ENCODE peak calls at places on chromosomes 2 and 18, in six cellular contexts. One of them, this sample, is unnamed.

GRCh38 chr2:204434660-204435462 is 110.4 kb upstream of the PARD3B start:
- DNase-seq in neuronal stem cell: no peak
- DNase-seq in IMR-90: peak
- DNase-seq in mesendoderm: peak
- DNase-seq in trophoblast cell: no peak
- DNase-seq in H9: no peak
- DNase-seq in this sample: peak

GRCh38 chr18:43271593-43272432 is 5.5 kb downstream of the SYT4 start:
- DNase-seq in IMR-90: peak
- DNase-seq in H9: no peak
- DNase-seq in trophoblast cell: no peak
- DNase-seq in neuronal stem cell: peak
- DNase-seq in mesendoderm: peak
- DNase-seq in this sample: peak

GRCh38 chr18:37630326-37630725 is 64.7 kb upstream of the CELF4 start:
- DNase-seq in mesendoderm: no peak
- DNase-seq in neuronal stem cell: no peak
- DNase-seq in H9: no peak
- DNase-seq in trophoblast cell: no peak
- DNase-seq in IMR-90: no peak
- DNase-seq in this sample: no peak

GRCh38 chr2:238594796-238595749 is 168.3 kb downstream of the ASB1 start:
- DNase-seq in trophoblast cell: no peak
- DNase-seq in mesendoderm: no peak
- DNase-seq in neuronal stem cell: no peak
- DNase-seq in H9: no peak
- DNase-seq in IMR-90: no peak
- DNase-seq in this sample: no peak

GRCh38 chr18:67385455-67385854 is 131.1 kb downstream of the DSEL start:
- DNase-seq in H9: no peak
- DNase-seq in trophoblast cell: peak
- DNase-seq in neuronal stem cell: no peak
- DNase-seq in mesendoderm: peak
- DNase-seq in IMR-90: peak
- DNase-seq in this sample: peak

GRCh38 chr2:98379311-98380202 is 33.3 kb downstream of the CNGA3 start:
- DNase-seq in H9: no peak
- DNase-seq in IMR-90: no peak
- DNase-seq in trophoblast cell: no peak
- DNase-seq in mesendoderm: no peak
- DNase-seq in neuronal stem cell: no peak
- DNase-seq in this sample: no peak

GRCh38 chr2:113892004-113892740 is 2.3 kb downstream of the ACTR3 start:
- DNase-seq in neuronal stem cell: no peak
- DNase-seq in IMR-90: no peak
- DNase-seq in trophoblast cell: no peak
- DNase-seq in H9: no peak
- DNase-seq in mesendoderm: peak
- DNase-seq in this sample: no peak

GRCh38 chr2:182826051-182826450 is 40.4 kb downstream of the FRZB start:
- DNase-seq in H9: no peak
- DNase-seq in trophoblast cell: no peak
- DNase-seq in IMR-90: no peak
- DNase-seq in neuronal stem cell: no peak
- DNase-seq in mesendoderm: no peak
- DNase-seq in this sample: no peak

GRCh38 chr2:97673915-97674283 is 4.4 kb downstream of the C2orf92 start:
- DNase-seq in IMR-90: no peak
- DNase-seq in trophoblast cell: peak
- DNase-seq in H9: no peak
- DNase-seq in mesendoderm: no peak
- DNase-seq in neuronal stem cell: no peak
- DNase-seq in this sample: no peak

GRCh38 chr18:72316497-72316896 is 227.6 kb downstream of the CBLN2 start:
- DNase-seq in H9: no peak
- DNase-seq in trophoblast cell: no peak
- DNase-seq in neuronal stem cell: no peak
- DNase-seq in mesendoderm: no peak
- DNase-seq in IMR-90: no peak
- DNase-seq in this sample: no peak

GRCh38 chr2:70767699-70768584 is at the start of gene ADD2:
- DNase-seq in H9: peak
- DNase-seq in neuronal stem cell: peak
- DNase-seq in mesendoderm: peak
- DNase-seq in IMR-90: peak
- DNase-seq in trophoblast cell: no peak
- DNase-seq in this sample: peak

GRCh38 chr2:37343537-37344434 is 644 bp upstream of the QPCT start:
- DNase-seq in mesendoderm: peak
- DNase-seq in H9: no peak
- DNase-seq in IMR-90: peak
- DNase-seq in neuronal stem cell: no peak
- DNase-seq in trophoblast cell: no peak
- DNase-seq in this sample: peak

GRCh38 chr2:238744951-238745350 is 102.9 kb upstream of the TWIST2 start:
- DNase-seq in neuronal stem cell: no peak
- DNase-seq in IMR-90: no peak
- DNase-seq in mesendoderm: no peak
- DNase-seq in trophoblast cell: no peak
- DNase-seq in H9: no peak
- DNase-seq in this sample: no peak

GRCh38 chr2:33314541-33314940 is 161.9 kb upstream of the RASGRP3 start:
- DNase-seq in H9: no peak
- DNase-seq in neuronal stem cell: no peak
- DNase-seq in trophoblast cell: no peak
- DNase-seq in IMR-90: no peak
- DNase-seq in mesendoderm: no peak
- DNase-seq in this sample: no peak

GRCh38 chr2:216633616-216634316 is 546 bp downstream of the IGFBP2 start:
- DNase-seq in trophoblast cell: peak
- DNase-seq in neuronal stem cell: no peak
- DNase-seq in mesendoderm: peak
- DNase-seq in H9: peak
- DNase-seq in IMR-90: no peak
- DNase-seq in this sample: peak

GRCh38 chr2:64779117-64779690 is 125.5 kb upstream of the SERTAD2 start:
- DNase-seq in mesendoderm: no peak
- DNase-seq in H9: no peak
- DNase-seq in trophoblast cell: peak
- DNase-seq in neuronal stem cell: no peak
- DNase-seq in IMR-90: peak
- DNase-seq in this sample: peak

GRCh38 chr18:24544141-24544498 is 83.7 kb downstream of the HRH4 start:
- DNase-seq in neuronal stem cell: peak
- DNase-seq in H9: no peak
- DNase-seq in mesendoderm: peak
- DNase-seq in IMR-90: peak
- DNase-seq in trophoblast cell: no peak
- DNase-seq in this sample: peak

GRCh38 chr18:34370704-34371405 is 146.1 kb upstream of the NOL4 start:
- DNase-seq in H9: no peak
- DNase-seq in mesendoderm: no peak
- DNase-seq in neuronal stem cell: no peak
- DNase-seq in trophoblast cell: no peak
- DNase-seq in IMR-90: no peak
- DNase-seq in this sample: no peak

GRCh38 chr2:43324589-43325447 is 98.4 kb upstream of the ZFP36L2 start:
- DNase-seq in neuronal stem cell: no peak
- DNase-seq in trophoblast cell: no peak
- DNase-seq in H9: no peak
- DNase-seq in IMR-90: no peak
- DNase-seq in mesendoderm: no peak
- DNase-seq in this sample: peak

GRCh38 chr2:98508690-98509054 is 64.0 kb downstream of the INPP4A start:
- DNase-seq in H9: no peak
- DNase-seq in IMR-90: peak
- DNase-seq in mesendoderm: no peak
- DNase-seq in neuronal stem cell: no peak
- DNase-seq in trophoblast cell: peak
- DNase-seq in this sample: peak

GRCh38 chr2:70627499-70627898 is 73.9 kb upstream of the TGFA start:
- DNase-seq in mesendoderm: no peak
- DNase-seq in H9: no peak
- DNase-seq in neuronal stem cell: no peak
- DNase-seq in IMR-90: no peak
- DNase-seq in trophoblast cell: no peak
- DNase-seq in this sample: peak

GRCh38 chr2:138391956-138392355 is 109.6 kb upstream of the SPOPL start:
- DNase-seq in mesendoderm: no peak
- DNase-seq in H9: no peak
- DNase-seq in trophoblast cell: peak
- DNase-seq in IMR-90: peak
- DNase-seq in neuronal stem cell: no peak
- DNase-seq in this sample: no peak

GRCh38 chr2:36698978-36699377 is 2.5 kb downstream of the VIT start:
- DNase-seq in IMR-90: no peak
- DNase-seq in neuronal stem cell: no peak
- DNase-seq in mesendoderm: no peak
- DNase-seq in trophoblast cell: no peak
- DNase-seq in H9: no peak
- DNase-seq in this sample: no peak

GRCh38 chr2:134143568-134143967 is 110.3 kb upstream of the MGAT5 start:
- DNase-seq in trophoblast cell: no peak
- DNase-seq in mesendoderm: no peak
- DNase-seq in H9: no peak
- DNase-seq in IMR-90: no peak
- DNase-seq in neuronal stem cell: no peak
- DNase-seq in this sample: no peak

GRCh38 chr2:134141598-134142340 is 112.1 kb upstream of the MGAT5 start:
- DNase-seq in mesendoderm: peak
- DNase-seq in neuronal stem cell: no peak
- DNase-seq in trophoblast cell: no peak
- DNase-seq in IMR-90: no peak
- DNase-seq in H9: peak
- DNase-seq in this sample: no peak

GRCh38 chr2:134142903-134143302 is 111.0 kb upstream of the MGAT5 start:
- DNase-seq in trophoblast cell: peak
- DNase-seq in neuronal stem cell: no peak
- DNase-seq in H9: no peak
- DNase-seq in IMR-90: peak
- DNase-seq in mesendoderm: peak
- DNase-seq in this sample: no peak

GRCh38 chr2:134144081-134144596 is 109.7 kb upstream of the MGAT5 start:
- DNase-seq in mesendoderm: peak
- DNase-seq in trophoblast cell: no peak
- DNase-seq in neuronal stem cell: no peak
- DNase-seq in IMR-90: no peak
- DNase-seq in H9: no peak
- DNase-seq in this sample: no peak

GRCh38 chr2:134142341-134142738 is 111.5 kb upstream of the MGAT5 start:
- DNase-seq in H9: no peak
- DNase-seq in trophoblast cell: no peak
- DNase-seq in IMR-90: no peak
- DNase-seq in mesendoderm: no peak
- DNase-seq in neuronal stem cell: no peak
- DNase-seq in this sample: no peak
- H2BK5ac ChIP-seq in H9: no peak
- H2BK5ac ChIP-seq in trophoblast cell: no peak
- H2BK5ac ChIP-seq in IMR-90: no peak
- H2BK5ac ChIP-seq in mesendoderm: peak
- H2BK5ac ChIP-seq in neuronal stem cell: no peak
- H2BK5ac ChIP-seq in this sample: no peak

GRCh38 chr2:28662468-28663095 is 89.0 kb upstream of the PPP1CB start:
- DNase-seq in mesendoderm: no peak
- DNase-seq in neuronal stem cell: no peak
- DNase-seq in trophoblast cell: no peak
- DNase-seq in H9: no peak
- DNase-seq in IMR-90: peak
- DNase-seq in this sample: peak
- H4K8ac ChIP-seq in mesendoderm: no peak
- H4K8ac ChIP-seq in neuronal stem cell: no peak
- H4K8ac ChIP-seq in trophoblast cell: peak
- H4K8ac ChIP-seq in H9: no peak
- H4K8ac ChIP-seq in IMR-90: peak
- H4K8ac ChIP-seq in this sample: peak

GRCh38 chr2:61178603-61179545 is 16.9 kb downstream of the C2orf74 start:
- DNase-seq in trophoblast cell: no peak
- DNase-seq in mesendoderm: no peak
- DNase-seq in neuronal stem cell: no peak
- DNase-seq in IMR-90: peak
- DNase-seq in H9: no peak
- DNase-seq in this sample: peak
- H2BK5ac ChIP-seq in trophoblast cell: no peak
- H2BK5ac ChIP-seq in mesendoderm: no peak
- H2BK5ac ChIP-seq in neuronal stem cell: peak
- H2BK5ac ChIP-seq in IMR-90: peak
- H2BK5ac ChIP-seq in H9: no peak
- H2BK5ac ChIP-seq in this sample: no peak

GRCh38 chr2:127154985-127155650 is 48.2 kb upstream of the BIN1 start:
- DNase-seq in IMR-90: peak
- DNase-seq in neuronal stem cell: no peak
- DNase-seq in H9: no peak
- DNase-seq in trophoblast cell: no peak
- DNase-seq in mesendoderm: no peak
- DNase-seq in this sample: no peak

GRCh38 chr2:127157114-127157513 is 50.2 kb upstream of the BIN1 start:
- DNase-seq in IMR-90: no peak
- DNase-seq in trophoblast cell: no peak
- DNase-seq in mesendoderm: no peak
- DNase-seq in neuronal stem cell: no peak
- DNase-seq in H9: no peak
- DNase-seq in this sample: no peak

GRCh38 chr2:127158614-127159290 is 51.8 kb upstream of the BIN1 start:
- DNase-seq in neuronal stem cell: no peak
- DNase-seq in trophoblast cell: no peak
- DNase-seq in H9: no peak
- DNase-seq in IMR-90: no peak
- DNase-seq in mesendoderm: no peak
- DNase-seq in this sample: no peak

GRCh38 chr2:127155901-127156300 is 48.9 kb upstream of the BIN1 start:
- DNase-seq in H9: no peak
- DNase-seq in mesendoderm: no peak
- DNase-seq in neuronal stem cell: no peak
- DNase-seq in trophoblast cell: no peak
- DNase-seq in IMR-90: peak
- DNase-seq in this sample: peak

DNA sequence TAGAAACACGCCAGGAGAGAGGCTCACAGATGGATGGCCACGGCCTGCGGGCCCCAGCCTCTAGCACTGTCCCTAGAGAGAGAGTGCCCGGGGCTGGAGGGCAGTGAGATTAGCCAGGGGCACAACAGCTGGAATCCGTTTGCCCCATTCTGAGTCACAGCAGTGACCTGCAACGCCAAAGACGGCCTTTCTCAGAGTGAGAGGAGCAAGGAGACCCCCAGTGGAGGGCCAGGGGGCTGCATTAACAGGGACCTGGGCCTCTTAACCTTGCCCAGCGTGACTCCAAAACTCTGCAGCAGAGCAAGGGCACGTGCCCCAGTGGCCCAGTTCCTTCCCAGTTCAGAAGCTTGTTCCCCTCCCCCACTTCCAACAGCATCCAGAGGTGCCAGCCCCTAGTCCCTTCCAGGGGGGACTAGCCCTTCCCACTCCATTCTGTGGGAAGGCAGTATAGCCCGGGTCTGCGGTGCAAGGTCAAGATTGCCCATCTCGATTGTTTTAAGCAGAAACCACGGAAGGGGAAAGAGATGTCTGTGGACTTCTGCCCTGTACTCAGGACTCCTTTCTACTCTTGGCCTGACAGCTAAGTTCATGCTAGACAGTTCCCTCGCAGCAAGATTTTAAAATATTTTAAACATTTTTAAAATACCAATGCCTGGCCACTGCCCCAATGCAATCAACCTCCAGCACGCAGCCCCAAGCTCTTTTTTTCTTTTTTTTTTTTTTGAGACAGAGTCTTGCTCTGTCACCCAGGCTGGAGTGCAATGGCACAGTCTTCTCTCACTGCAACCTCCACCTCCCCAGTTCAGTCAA is 50.9 kb upstream of the BIN1 start:
- DNase-seq in IMR-90: no peak
- DNase-seq in H9: peak
- DNase-seq in mesendoderm: peak
- DNase-seq in neuronal stem cell: peak
- DNase-seq in trophoblast cell: peak
- DNase-seq in this sample: peak
- H4K8ac ChIP-seq in IMR-90: no peak
- H4K8ac ChIP-seq in H9: no peak
- H4K8ac ChIP-seq in mesendoderm: no peak
- H4K8ac ChIP-seq in neuronal stem cell: peak
- H4K8ac ChIP-seq in trophoblast cell: no peak
- H4K8ac ChIP-seq in this sample: peak